ENCODE peak calls at places on chromosomes 5 and 9, in six cellular contexts. P, C, W, A, E and G are unnamed samples.

GRCh38 chr9:34547960-34548603 is 25.3 kb upstream of the ENHO start:
- DNase-seq in P (peak; percentile 37), C (peak; percentile 70), W (peak; percentile 85), A (peak; percentile 76), E (peak; percentile 93), G (peak; percentile 85)

GRCh38 chr5:126234563-126235195 is 188.5 kb upstream of the GRAMD2B start:
- DNase-seq in P (no peak), C (peak; percentile 19), W (no peak), A (no peak), E (peak; percentile 25), G (no peak)

GRCh38 chr9:88387035-88387732 is 1.1 kb upstream of the SPIN1 start:
- DNase-seq in P (no peak), C (peak; percentile 74), W (peak; percentile 69), A (peak; percentile 62), E (no peak), G (no peak)

GRCh38 chr5:145237843-145238242 is 597.3 kb downstream of the PRELID2 start:
- DNase-seq in P (no peak), C (peak; percentile 22), W (no peak), A (no peak), E (peak; percentile 19), G (no peak)

GRCh38 chr9:28503573-28503972 is 930.3 kb upstream of the C9orf72 start:
- DNase-seq in P (no peak), C (no peak), W (no peak), A (no peak), E (no peak), G (no peak)

GRCh38 chr9:6605202-6605601 is 40.3 kb downstream of the GLDC start:
- DNase-seq in P (no peak), C (no peak), W (no peak), A (no peak), E (no peak), G (no peak)

GRCh38 chr5:40614923-40615585 is 64.7 kb upstream of the PTGER4 start:
- DNase-seq in P (no peak), C (no peak), W (no peak), A (no peak), E (no peak), G (no peak)

GRCh38 chr9:37801287-37801850 is 772 bp downstream of the DCAF10 start:
- DNase-seq in P (no peak), C (peak; percentile 33), W (no peak), A (no peak), E (peak; percentile 70), G (no peak)

GRCh38 chr9:101836021-101836420 is 97.6 kb upstream of the GRIN3A start:
- DNase-seq in P (no peak), C (no peak), W (no peak), A (no peak), E (no peak), G (no peak)

GRCh38 chr9:101840694-101841188 is 102.3 kb upstream of the GRIN3A start:
- DNase-seq in P (no peak), C (no peak), W (no peak), A (no peak), E (no peak), G (no peak)
- TF ChIP-seq EP300 in P (no peak), C (no peak), W (no peak), A (no peak), E (no peak), G (no peak)

GRCh38 chr5:158433634-158434033 is 574.7 kb upstream of the CLINT1 start:
- DNase-seq in P (no peak), C (no peak), W (no peak), A (no peak), E (no peak), G (no peak)

GRCh38 chr5:158434749-158435148 is 575.8 kb upstream of the CLINT1 start:
- DNase-seq in P (no peak), C (no peak), W (no peak), A (no peak), E (no peak), G (no peak)

GRCh38 chr5:158431369-158432029 is 572.6 kb upstream of the CLINT1 start:
- DNase-seq in P (no peak), C (no peak), W (peak; percentile 71), A (peak; percentile 35), E (no peak), G (no peak)

GRCh38 chr5:158429564-158429963 is 570.6 kb upstream of the CLINT1 start:
- DNase-seq in P (no peak), C (no peak), W (no peak), A (no peak), E (no peak), G (no peak)

GRCh38 chr5:158430166-158430828 is 571.4 kb upstream of the CLINT1 start:
- DNase-seq in P (no peak), C (no peak), W (no peak), A (no peak), E (no peak), G (no peak)
- H3K9me3 ChIP-seq in P (peaks cover 4% of the 10 kb centered on the region), C (no peaks in the 10 kb centered on the region), W (no peaks in the 10 kb centered on the region), A (no peaks in the 10 kb centered on the region), E (no peaks in the 10 kb centered on the region), G (no peaks in the 10 kb centered on the region)

GRCh38 chr5:91280062-91280941 is 102.8 kb downstream of the ARRDC3 start:
- DNase-seq in P (peak; percentile 85), C (peak; percentile 92), W (peak; percentile 97), A (peak; percentile 93), E (peak; percentile 91), G (peak; percentile 95)
- TF ChIP-seq EP300 in P (peak; percentile 95), C (peak; percentile 75), W (no peak), A (peak; percentile 37), E (peak; percentile 82), G (no peak)

GRCh38 chr5:141272906-141273305 is 27.7 kb downstream of the PCDHB15 start:
- DNase-seq in P (no peak), C (no peak), W (no peak), A (no peak), E (no peak), G (no peak)

GRCh38 chr5:141269195-141269594 is 24.0 kb downstream of the PCDHB15 start:
- DNase-seq in P (no peak), C (no peak), W (no peak), A (no peak), E (no peak), G (no peak)
- H3K9me3 ChIP-seq in P (peaks cover 100% of the 10 kb centered on the region), C (peaks cover 90% of the 10 kb centered on the region), W (peaks cover 66% of the 10 kb centered on the region), A (peaks cover 37% of the 10 kb centered on the region), E (peaks cover 8% of the 10 kb centered on the region), G (peaks cover 90% of the 10 kb centered on the region)

GRCh38 chr5:166856771-166857170 is 1434.7 kb upstream of the WWC1 start:
- DNase-seq in P (no peak), C (no peak), W (no peak), A (no peak), E (no peak), G (no peak)
- TF ChIP-seq EP300 in P (no peak), C (no peak), W (no peak), A (no peak), E (no peak), G (no peak)

GRCh38 chr5:1043327-1043726 is 34.7 kb downstream of the NKD2 start:
- DNase-seq in P (no peak), C (no peak), W (no peak), A (no peak), E (no peak), G (no peak)
- H3K9me3 ChIP-seq in P (no peaks in the 10 kb centered on the region), C (no peaks in the 10 kb centered on the region), W (no peaks in the 10 kb centered on the region), A (no peaks in the 10 kb centered on the region), E (no peaks in the 10 kb centered on the region), G (no peaks in the 10 kb centered on the region)

GRCh38 chr9:12817702-12818101 is 42.9 kb downstream of the LURAP1L start:
- DNase-seq in P (peak; percentile 12), C (peak; percentile 82), W (peak; percentile 71), A (no peak), E (no peak), G (no peak)
- TF ChIP-seq EP300 in P (peak; percentile 14), C (peak; percentile 92), W (no peak), A (no peak), E (no peak), G (no peak)

DNA sequence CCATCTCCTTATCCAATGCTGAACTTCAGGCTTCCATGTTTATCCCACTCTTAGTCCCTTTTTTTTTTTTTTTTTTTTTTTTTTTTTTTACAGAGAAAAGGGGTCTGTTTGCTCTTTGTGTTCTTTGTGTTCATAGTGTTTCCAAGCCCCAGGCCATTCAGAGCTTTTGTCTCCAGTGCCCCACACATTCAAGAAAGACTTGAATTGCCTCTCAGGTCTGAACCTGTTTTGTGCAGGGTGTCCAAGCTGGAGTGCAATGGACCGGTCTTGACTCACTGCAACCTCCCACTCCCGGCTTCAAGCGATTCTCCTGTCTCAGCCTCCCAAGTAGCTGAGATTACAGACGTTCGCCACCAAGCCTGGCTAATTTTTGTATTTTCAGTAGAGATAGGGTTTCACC is 191.2 kb downstream of the PALM2AKAP2 start:
- DNase-seq in P (no peak), C (no peak), W (no peak), A (no peak), E (no peak), G (no peak)
- H3K9me3 ChIP-seq in P (no peaks in the 10 kb centered on the region), C (no peaks in the 10 kb centered on the region), W (no peaks in the 10 kb centered on the region), A (no peaks in the 10 kb centered on the region), E (no peaks in the 10 kb centered on the region), G (no peaks in the 10 kb centered on the region)